ENCODE peak calls at places on chromosomes 3 and 15, in ten cellular contexts. One of them, this sample, is unnamed.
A peak's percentile ranks its signal among the peaks of the same experiment; 100 is the strongest.

GRCh38 chr3:53198996-53199395 is 38.0 kb downstream of the PRKCD start:
- DNase-seq in ovary: no peak
- DNase-seq in brain microvascular endothelial cell: no peak
- DNase-seq in sigmoid colon: no peak
- DNase-seq in PC-3: no peak
- DNase-seq in fibroblast of lung: no peak
- DNase-seq in uterus: no peak
- DNase-seq in K562: no peak
- DNase-seq in astrocyte: no peak
- DNase-seq in pancreas: no peak
- DNase-seq in this sample: no peak

GRCh38 chr3:80190051-80190450 is 422.3 kb upstream of the ROBO1 start:
- DNase-seq in astrocyte: peak; percentile 95
- DNase-seq in brain microvascular endothelial cell: peak; percentile 89
- DNase-seq in uterus: no peak
- DNase-seq in PC-3: peak; percentile 99
- DNase-seq in sigmoid colon: no peak
- DNase-seq in K562: no peak
- DNase-seq in ovary: no peak
- DNase-seq in pancreas: no peak
- DNase-seq in fibroblast of lung: peak; percentile 97
- DNase-seq in this sample: peak; percentile 94

GRCh38 chr15:96345560-96346389 is 15.3 kb downstream of the NR2F2 start:
- DNase-seq in brain microvascular endothelial cell: peak; percentile 57
- DNase-seq in K562: no peak
- DNase-seq in sigmoid colon: peak; percentile 89
- DNase-seq in ovary: peak; percentile 85
- DNase-seq in astrocyte: no peak
- DNase-seq in fibroblast of lung: peak; percentile 75
- DNase-seq in uterus: peak; percentile 86
- DNase-seq in PC-3: peak; percentile 38
- DNase-seq in pancreas: no peak
- DNase-seq in this sample: peak; percentile 87

GRCh38 chr3:98561727-98562521 is 30.1 kb downstream of the GPR15 start:
- DNase-seq in ovary: no peak
- DNase-seq in sigmoid colon: no peak
- DNase-seq in K562: no peak
- DNase-seq in astrocyte: peak; percentile 35
- DNase-seq in PC-3: peak; percentile 50
- DNase-seq in pancreas: no peak
- DNase-seq in uterus: no peak
- DNase-seq in fibroblast of lung: peak; percentile 53
- DNase-seq in brain microvascular endothelial cell: peak; percentile 44
- DNase-seq in this sample: no peak

GRCh38 chr15:89426500-89426899 is 69.9 kb downstream of the RHCG start:
- DNase-seq in uterus: no peak
- DNase-seq in astrocyte: no peak
- DNase-seq in sigmoid colon: no peak
- DNase-seq in fibroblast of lung: no peak
- DNase-seq in PC-3: no peak
- DNase-seq in pancreas: no peak
- DNase-seq in K562: no peak
- DNase-seq in brain microvascular endothelial cell: no peak
- DNase-seq in ovary: no peak
- DNase-seq in this sample: no peak

GRCh38 chr3:144444546-144444945 is 472.9 kb downstream of the DIPK2A start:
- DNase-seq in fibroblast of lung: no peak
- DNase-seq in PC-3: no peak
- DNase-seq in K562: no peak
- DNase-seq in brain microvascular endothelial cell: no peak
- DNase-seq in pancreas: no peak
- DNase-seq in astrocyte: no peak
- DNase-seq in ovary: no peak
- DNase-seq in sigmoid colon: no peak
- DNase-seq in uterus: no peak
- DNase-seq in this sample: no peak

GRCh38 chr15:73150831-73151230 is 98.6 kb downstream of the NEO1 start:
- DNase-seq in PC-3: no peak
- DNase-seq in sigmoid colon: no peak
- DNase-seq in astrocyte: no peak
- DNase-seq in uterus: no peak
- DNase-seq in ovary: no peak
- DNase-seq in brain microvascular endothelial cell: no peak
- DNase-seq in pancreas: no peak
- DNase-seq in fibroblast of lung: no peak
- DNase-seq in K562: no peak
- DNase-seq in this sample: no peak

GRCh38 chr3:48692551-48692950 is 6.8 kb upstream of the NCKIPSD start:
- DNase-seq in astrocyte: no peak
- DNase-seq in K562: no peak
- DNase-seq in PC-3: no peak
- DNase-seq in pancreas: no peak
- DNase-seq in brain microvascular endothelial cell: no peak
- DNase-seq in sigmoid colon: no peak
- DNase-seq in uterus: no peak
- DNase-seq in ovary: no peak
- DNase-seq in fibroblast of lung: no peak
- DNase-seq in this sample: no peak

GRCh38 chr3:20849975-20850374 is 664.0 kb upstream of the SGO1 start:
- DNase-seq in PC-3: no peak
- DNase-seq in pancreas: no peak
- DNase-seq in ovary: no peak
- DNase-seq in sigmoid colon: no peak
- DNase-seq in K562: no peak
- DNase-seq in astrocyte: no peak
- DNase-seq in uterus: no peak
- DNase-seq in fibroblast of lung: no peak
- DNase-seq in brain microvascular endothelial cell: no peak
- DNase-seq in this sample: no peak

GRCh38 chr3:8800016-8800415 is 30.6 kb upstream of the OXTR start:
- DNase-seq in brain microvascular endothelial cell: peak; percentile 27
- DNase-seq in fibroblast of lung: peak; percentile 47
- DNase-seq in pancreas: no peak
- DNase-seq in PC-3: no peak
- DNase-seq in ovary: no peak
- DNase-seq in astrocyte: peak; percentile 26
- DNase-seq in K562: no peak
- DNase-seq in uterus: no peak
- DNase-seq in sigmoid colon: no peak
- DNase-seq in this sample: no peak

GRCh38 chr3:136949708-136950107 is 8.1 kb upstream of the IL20RB start:
- DNase-seq in K562: no peak
- DNase-seq in fibroblast of lung: no peak
- DNase-seq in pancreas: no peak
- DNase-seq in astrocyte: no peak
- DNase-seq in sigmoid colon: no peak
- DNase-seq in ovary: no peak
- DNase-seq in brain microvascular endothelial cell: no peak
- DNase-seq in uterus: no peak
- DNase-seq in PC-3: no peak
- DNase-seq in this sample: peak; percentile 55

DNA sequence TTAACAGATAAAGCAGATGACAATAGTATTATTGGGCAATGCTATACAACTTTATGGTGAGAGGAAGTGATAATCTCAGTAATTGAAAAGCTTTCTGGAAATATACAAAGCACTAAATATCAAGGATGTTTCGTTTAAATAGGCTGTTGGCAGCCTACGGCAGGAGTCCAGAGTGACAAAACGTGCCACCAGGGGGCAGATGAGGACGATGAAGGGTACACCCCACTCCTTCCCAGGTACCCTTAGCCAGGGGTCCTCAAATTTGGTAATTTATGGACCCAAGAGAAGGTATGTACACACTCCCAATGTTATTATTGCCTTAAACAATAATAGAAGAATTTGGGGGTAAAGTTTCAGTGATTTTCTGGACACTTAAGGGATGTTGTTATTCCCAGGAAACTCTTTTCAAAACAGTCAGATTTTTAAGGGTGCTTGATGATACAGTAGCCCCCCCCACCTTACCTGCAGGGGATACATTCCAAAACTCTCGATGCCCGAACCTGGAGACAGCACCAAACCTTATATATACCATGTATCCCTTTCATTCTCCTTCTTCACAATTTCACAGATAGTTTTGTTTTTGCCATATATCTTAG is 1.4 kb upstream of the MAGEL2 start:
- DNase-seq in ovary: peak; percentile 43
- DNase-seq in pancreas: peak; percentile 24
- DNase-seq in K562: peak; percentile 58
- DNase-seq in PC-3: peak; percentile 41
- DNase-seq in uterus: peak; percentile 23
- DNase-seq in astrocyte: no peak
- DNase-seq in brain microvascular endothelial cell: no peak
- DNase-seq in sigmoid colon: no peak
- DNase-seq in fibroblast of lung: no peak
- DNase-seq in this sample: peak; percentile 25
- H3K4me3 ChIP-seq in ovary: no peak overlapping the region
- H3K4me3 ChIP-seq in pancreas: no peak overlapping the region
- H3K4me3 ChIP-seq in K562: no peak overlapping the region
- H3K4me3 ChIP-seq in PC-3: no peak overlapping the region
- H3K4me3 ChIP-seq in uterus: no peak overlapping the region
- H3K4me3 ChIP-seq in astrocyte: no peak overlapping the region
- H3K4me3 ChIP-seq in brain microvascular endothelial cell: no peak overlapping the region
- H3K4me3 ChIP-seq in sigmoid colon: no peak overlapping the region
- H3K4me3 ChIP-seq in fibroblast of lung: no peak overlapping the region
- H3K4me3 ChIP-seq in this sample: no peak overlapping the region

GRCh38 chr3:58333206-58334012 is 717 bp downstream of the PXK start:
- DNase-seq in PC-3: peak; percentile 40
- DNase-seq in astrocyte: no peak
- DNase-seq in ovary: peak; percentile 56
- DNase-seq in brain microvascular endothelial cell: no peak
- DNase-seq in pancreas: peak; percentile 21
- DNase-seq in K562: peak; percentile 21
- DNase-seq in uterus: peak; percentile 29
- DNase-seq in sigmoid colon: peak; percentile 72
- DNase-seq in fibroblast of lung: no peak
- DNase-seq in this sample: peak; percentile 39
- TF ChIP-seq CTCF in PC-3: peak; percentile 49
- TF ChIP-seq CTCF in astrocyte: no peak
- TF ChIP-seq CTCF in ovary: no peak
- TF ChIP-seq CTCF in brain microvascular endothelial cell: peak; percentile 22
- TF ChIP-seq CTCF in pancreas: no peak
- TF ChIP-seq CTCF in K562: no peak
- TF ChIP-seq CTCF in uterus: no peak
- TF ChIP-seq CTCF in sigmoid colon: peak; percentile 7
- TF ChIP-seq CTCF in fibroblast of lung: no peak
- TF ChIP-seq CTCF in this sample: peak; percentile 13

GRCh38 chr3:11156026-11156410 is 1.7 kb downstream of the HRH1 start:
- DNase-seq in PC-3: no peak
- DNase-seq in ovary: no peak
- DNase-seq in sigmoid colon: no peak
- DNase-seq in K562: no peak
- DNase-seq in astrocyte: no peak
- DNase-seq in brain microvascular endothelial cell: no peak
- DNase-seq in uterus: no peak
- DNase-seq in fibroblast of lung: no peak
- DNase-seq in pancreas: no peak
- DNase-seq in this sample: no peak

GRCh38 chr3:11154036-11154952 is at the start of gene HRH1:
- DNase-seq in pancreas: no peak
- DNase-seq in sigmoid colon: no peak
- DNase-seq in astrocyte: no peak
- DNase-seq in brain microvascular endothelial cell: no peak
- DNase-seq in fibroblast of lung: peak; percentile 30
- DNase-seq in PC-3: peak; percentile 37
- DNase-seq in K562: no peak
- DNase-seq in ovary: peak; percentile 61
- DNase-seq in uterus: no peak
- DNase-seq in this sample: peak; percentile 22

GRCh38 chr3:11154953-11155325 is 646 bp downstream of the HRH1 start:
- DNase-seq in fibroblast of lung: peak; percentile 39
- DNase-seq in pancreas: no peak
- DNase-seq in astrocyte: no peak
- DNase-seq in brain microvascular endothelial cell: no peak
- DNase-seq in uterus: no peak
- DNase-seq in K562: no peak
- DNase-seq in PC-3: no peak
- DNase-seq in ovary: no peak
- DNase-seq in sigmoid colon: no peak
- DNase-seq in this sample: peak; percentile 31

GRCh38 chr3:11157406-11157805 is 3.1 kb downstream of the HRH1 start:
- DNase-seq in PC-3: no peak
- DNase-seq in astrocyte: no peak
- DNase-seq in fibroblast of lung: peak; percentile 20
- DNase-seq in K562: no peak
- DNase-seq in ovary: no peak
- DNase-seq in pancreas: no peak
- DNase-seq in brain microvascular endothelial cell: no peak
- DNase-seq in sigmoid colon: no peak
- DNase-seq in uterus: no peak
- DNase-seq in this sample: no peak

DNA sequence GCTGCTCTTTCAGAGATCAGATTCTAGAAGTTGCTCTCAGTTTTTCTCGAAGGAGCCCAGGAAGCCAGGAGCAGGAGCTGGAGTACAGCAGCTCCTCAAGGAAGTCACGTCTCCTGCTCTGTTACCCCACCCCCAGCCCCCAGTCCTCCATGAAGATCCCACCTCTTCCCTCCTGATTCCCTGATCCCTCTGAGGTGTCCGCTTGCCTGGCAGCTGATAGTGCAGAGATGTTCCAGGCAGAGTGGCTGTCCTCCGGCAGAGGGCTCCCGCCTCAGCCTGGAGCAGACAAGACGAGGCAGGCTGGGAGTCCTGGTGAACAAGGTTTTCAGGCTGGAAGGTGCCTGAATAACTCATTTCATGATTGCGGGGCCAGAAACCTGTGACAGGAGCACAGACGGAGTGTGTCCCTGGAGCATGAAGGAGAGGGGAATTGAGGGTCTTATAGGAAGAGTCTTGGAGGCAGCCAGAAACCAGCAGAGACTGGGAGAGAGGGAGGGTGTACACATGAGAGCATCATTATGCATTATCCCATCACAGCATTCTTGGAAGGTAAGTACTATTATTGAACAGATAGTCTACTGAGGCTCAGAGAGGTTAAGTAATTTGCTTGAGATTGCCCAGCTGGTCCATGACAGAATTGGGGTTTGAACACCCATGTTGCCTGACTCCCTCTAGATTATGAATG is 1.2 kb downstream of the HRH1 start:
- DNase-seq in sigmoid colon: peak; percentile 92
- DNase-seq in pancreas: no peak
- DNase-seq in fibroblast of lung: peak; percentile 81
- DNase-seq in K562: peak; percentile 52
- DNase-seq in astrocyte: peak; percentile 70
- DNase-seq in ovary: peak; percentile 81
- DNase-seq in uterus: peak; percentile 74
- DNase-seq in PC-3: peak; percentile 85
- DNase-seq in brain microvascular endothelial cell: peak; percentile 80
- DNase-seq in this sample: peak; percentile 85
- H3K4me3 ChIP-seq in sigmoid colon: peak overlapping the region; percentile 73
- H3K4me3 ChIP-seq in pancreas: peak overlapping the region; percentile 33
- H3K4me3 ChIP-seq in fibroblast of lung: peak overlapping the region; percentile 85
- H3K4me3 ChIP-seq in K562: no peak overlapping the region
- H3K4me3 ChIP-seq in astrocyte: peak overlapping the region; percentile 83
- H3K4me3 ChIP-seq in ovary: peak overlapping the region; percentile 62
- H3K4me3 ChIP-seq in uterus: peak overlapping the region; percentile 45
- H3K4me3 ChIP-seq in PC-3: peak overlapping the region; percentile 74
- H3K4me3 ChIP-seq in brain microvascular endothelial cell: peak overlapping the region; percentile 75
- H3K4me3 ChIP-seq in this sample: peak overlapping the region; percentile 84

DNA sequence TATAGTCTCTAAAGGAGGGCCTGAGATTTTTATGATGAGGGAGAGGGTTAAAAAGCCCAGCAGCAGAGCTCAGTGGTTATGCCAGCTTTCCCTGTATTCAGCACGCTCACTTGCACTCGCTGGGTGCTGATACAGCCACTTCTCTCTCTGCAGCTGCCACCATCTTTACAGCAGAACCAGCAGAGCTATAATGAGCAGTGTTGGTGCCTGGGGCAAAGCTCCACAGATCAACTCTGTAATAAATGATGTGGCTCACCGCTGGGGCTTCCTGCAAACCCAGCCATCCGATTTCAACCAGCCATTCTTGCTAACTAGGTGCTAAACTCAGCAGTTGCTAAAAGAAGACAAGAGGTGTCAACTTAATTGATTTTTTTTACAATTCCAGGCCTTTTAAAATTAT is 48.0 kb downstream of the ARNT2 start:
- DNase-seq in K562: no peak
- DNase-seq in astrocyte: no peak
- DNase-seq in pancreas: no peak
- DNase-seq in brain microvascular endothelial cell: no peak
- DNase-seq in sigmoid colon: no peak
- DNase-seq in uterus: no peak
- DNase-seq in PC-3: no peak
- DNase-seq in fibroblast of lung: no peak
- DNase-seq in ovary: no peak
- DNase-seq in this sample: no peak
- TF ChIP-seq CTCF in K562: no peak
- TF ChIP-seq CTCF in astrocyte: no peak
- TF ChIP-seq CTCF in pancreas: no peak
- TF ChIP-seq CTCF in brain microvascular endothelial cell: no peak
- TF ChIP-seq CTCF in sigmoid colon: no peak
- TF ChIP-seq CTCF in uterus: no peak
- TF ChIP-seq CTCF in PC-3: no peak
- TF ChIP-seq CTCF in fibroblast of lung: no peak
- TF ChIP-seq CTCF in ovary: no peak
- TF ChIP-seq CTCF in this sample: no peak

This sample was measured in fibroblast of pulmonary artery.